ENCODE peak calls at places on chromosome 18, in seven cellular contexts. T is left ventricle myocardium inferior, A is lung, N is lower lobe of right lung, C is ovary, O is neural progenitor cell, U is transverse colon. I is an unnamed sample.
A peak's percentile ranks its signal among the peaks of the same experiment; 100 is the strongest.

GRCh38 chr18:12236934-12237832 is 17.0 kb upstream of the CIDEA start:
- DNase-seq in T (peak; percentile 70), A (peak; percentile 75), N (peak; percentile 75), C (peak; percentile 68), O (peak; percentile 83), U (peak; percentile 74), I (no peak)

GRCh38 chr18:11946756-11947155 is 34.6 kb upstream of the IMPA2 start:
- DNase-seq in T (no peak), A (no peak), N (no peak), C (peak; percentile 35), O (peak; percentile 24), U (no peak), I (no peak)

GRCh38 chr18:74929110-74929509 is 279.8 kb downstream of the PTGR3 start:
- DNase-seq in T (no peak), A (no peak), N (no peak), C (no peak), O (no peak), U (no peak), I (no peak)

GRCh38 chr18:31738460-31739407 is 21.9 kb downstream of the SLC25A52 start:
- DNase-seq in T (no peak), A (no peak), N (no peak), C (no peak), O (no peak), U (no peak), I (no peak)

GRCh38 chr18:59835656-59836379 is 64.0 kb upstream of the PMAIP1 start:
- DNase-seq in T (no peak), A (no peak), N (no peak), C (no peak), O (peak; percentile 38), U (no peak), I (no peak)

GRCh38 chr18:79942786-79943607 is 8.5 kb downstream of the SLC66A2 start:
- DNase-seq in T (no peak), A (no peak), N (peak; percentile 35), C (no peak), O (no peak), U (peak; percentile 72), I (no peak)

GRCh38 chr18:75183524-75183923 is 25.4 kb downstream of the PTGR3 start:
- DNase-seq in T (no peak), A (no peak), N (no peak), C (no peak), O (no peak), U (no peak), I (peak; percentile 96)

GRCh38 chr18:63410792-63411191 is 11.5 kb downstream of the VPS4B start:
- DNase-seq in T (no peak), A (no peak), N (no peak), C (no peak), O (no peak), U (no peak), I (no peak)

GRCh38 chr18:61589724-61590065 is 256.5 kb downstream of the CDH20 start:
- DNase-seq in T (no peak), A (no peak), N (no peak), C (no peak), O (no peak), U (no peak), I (no peak)

GRCh38 chr18:36772339-36772738 is 56.5 kb downstream of the TPGS2 start:
- DNase-seq in T (no peak), A (no peak), N (no peak), C (no peak), O (no peak), U (no peak), I (no peak)
- H3K4me1 ChIP-seq in T (peaks cover 37% of the 10 kb centered on the region), A (no peaks in the 10 kb centered on the region), N (no peaks in the 10 kb centered on the region), C (no peaks in the 10 kb centered on the region), O (no peaks in the 10 kb centered on the region), U (no peaks in the 10 kb centered on the region), I (no peaks in the 10 kb centered on the region)

GRCh38 chr18:53380063-53380639 is 844.3 kb downstream of the MBD2 start:
- DNase-seq in T (no peak), A (no peak), N (no peak), C (no peak), O (peak; percentile 57), U (no peak), I (no peak)
- TF ChIP-seq CTCF in T (peak; percentile 52), A (no peak), N (peak; percentile 44), C (no peak), O (peak; percentile 67), U (peak; percentile 14), I (peak; percentile 51)

GRCh38 chr18:45007531-45007930 is 326.8 kb downstream of the SETBP1 start:
- DNase-seq in T (no peak), A (no peak), N (no peak), C (no peak), O (no peak), U (no peak), I (no peak)
- H3K4me1 ChIP-seq in T (no peaks in the 10 kb centered on the region), A (no peaks in the 10 kb centered on the region), N (no peaks in the 10 kb centered on the region), C (no peaks in the 10 kb centered on the region), O (no peaks in the 10 kb centered on the region), U (peaks cover 2% of the 10 kb centered on the region), I (no peaks in the 10 kb centered on the region)

GRCh38 chr18:26159353-26159752 is 25.7 kb downstream of the PSMA8 start:
- DNase-seq in T (no peak), A (no peak), N (no peak), C (no peak), O (no peak), U (no peak), I (no peak)
- TF ChIP-seq CTCF in T (peak; percentile 34), A (no peak), N (no peak), C (no peak), O (peak; percentile 37), U (no peak), I (peak; percentile 38)

GRCh38 chr18:48923746-48924580 is 26.8 kb downstream of the SMAD7 start:
- DNase-seq in T (no peak), A (no peak), N (no peak), C (no peak), O (no peak), U (no peak), I (no peak)

GRCh38 chr18:48928787-48929186 is 22.0 kb downstream of the SMAD7 start:
- DNase-seq in T (peak; percentile 68), A (peak; percentile 69), N (peak; percentile 88), C (no peak), O (peak; percentile 35), U (peak; percentile 86), I (no peak)

GRCh38 chr18:48927286-48928080 is 23.3 kb downstream of the SMAD7 start:
- DNase-seq in T (no peak), A (no peak), N (no peak), C (no peak), O (no peak), U (no peak), I (no peak)

GRCh38 chr18:48924621-48925601 is 25.9 kb downstream of the SMAD7 start:
- DNase-seq in T (no peak), A (no peak), N (no peak), C (no peak), O (peak; percentile 44), U (no peak), I (no peak)

GRCh38 chr18:48926420-48926857 is 24.3 kb downstream of the SMAD7 start:
- DNase-seq in T (no peak), A (no peak), N (no peak), C (no peak), O (no peak), U (peak; percentile 80), I (no peak)
- H3K4me1 ChIP-seq in T (peaks cover 98% of the 10 kb centered on the region), A (peaks cover 56% of the 10 kb centered on the region), N (peaks cover 100% of the 10 kb centered on the region), C (peaks cover 64% of the 10 kb centered on the region), O (peaks cover 45% of the 10 kb centered on the region), U (peaks cover 96% of the 10 kb centered on the region), I (no peaks in the 10 kb centered on the region)

GRCh38 chr18:58584219-58585127 is 44.4 kb downstream of the ALPK2 start:
- DNase-seq in T (no peak), A (no peak), N (no peak), C (no peak), O (peak; percentile 84), U (no peak), I (peak; percentile 73)
- TF ChIP-seq CTCF in T (no peak), A (no peak), N (no peak), C (no peak), O (no peak), U (no peak), I (no peak)

GRCh38 chr18:44915661-44916060 is 235.0 kb downstream of the SETBP1 start:
- DNase-seq in T (no peak), A (no peak), N (no peak), C (no peak), O (no peak), U (no peak), I (no peak)

GRCh38 chr18:44920441-44920840 is 239.8 kb downstream of the SETBP1 start:
- DNase-seq in T (no peak), A (no peak), N (no peak), C (no peak), O (no peak), U (no peak), I (no peak)

GRCh38 chr18:44916429-44917183 is 235.9 kb downstream of the SETBP1 start:
- DNase-seq in T (no peak), A (no peak), N (no peak), C (no peak), O (no peak), U (no peak), I (peak; percentile 35)

GRCh38 chr18:44917184-44917864 is 236.6 kb downstream of the SETBP1 start:
- DNase-seq in T (no peak), A (no peak), N (no peak), C (no peak), O (no peak), U (no peak), I (no peak)

GRCh38 chr18:44917865-44918476 is 237.3 kb downstream of the SETBP1 start:
- DNase-seq in T (no peak), A (no peak), N (no peak), C (peak; percentile 27), O (no peak), U (no peak), I (no peak)
- H3K4me1 ChIP-seq in T (peaks cover 22% of the 10 kb centered on the region), A (no peaks in the 10 kb centered on the region), N (peaks cover 22% of the 10 kb centered on the region), C (peaks cover 20% of the 10 kb centered on the region), O (peaks cover 7% of the 10 kb centered on the region), U (peaks cover 23% of the 10 kb centered on the region), I (no peaks in the 10 kb centered on the region)

I was measured in PC-9.